ENCODE peak calls at places on chromosomes 5 and 9, in eight cellular contexts. J is AG10803; N is epithelial cell of esophagus; O is esophagus squamous epithelium; X is endodermal cell; U is left ventricle myocardium inferior; V is stomach; Q is activated CD8-positive, alpha-beta T cell treated with anti-CD3 and anti-CD28 coated beads for 36 hours. M is an unnamed sample.

GRCh38 chr5:141245250-141245717 is at the start of gene PCDHB15:
- DNase-seq in Q (peak; percentile 51), V (no peak), U (peak; percentile 32), O (no peak), N (no peak), X (peak; percentile 90), J (no peak), M (no peak)

GRCh38 chr9:34457266-34458012 is 931 bp downstream of the FAM219A start:
- DNase-seq in X (peak; percentile 86), U (peak; percentile 84), O (no peak), V (peak; percentile 66), Q (peak; percentile 33), J (peak; percentile 72), N (peak; percentile 74), M (peak; percentile 86)

GRCh38 chr9:134208310-134208841 is 44.0 kb upstream of the RNU6ATAC start:
- DNase-seq in Q (no peak), U (peak; percentile 88), J (no peak), N (no peak), O (no peak), X (no peak), V (no peak), M (no peak)

GRCh38 chr5:30050056-30050815 is 1143.2 kb upstream of the CDH6 start:
- DNase-seq in V (no peak), N (no peak), Q (no peak), J (no peak), O (no peak), X (no peak), U (no peak), M (no peak)

GRCh38 chr9:69036319-69036718 is 767 bp downstream of the FXN start:
- DNase-seq in V (no peak), J (no peak), N (peak; percentile 24), Q (peak; percentile 43), U (no peak), X (peak; percentile 50), O (no peak), M (no peak)

GRCh38 chr5:52896524-52897237 is 92.5 kb upstream of the ITGA2 start:
- DNase-seq in Q (no peak), N (no peak), J (peak; percentile 82), O (no peak), X (no peak), U (no peak), V (no peak), M (no peak)

GRCh38 chr9:94922098-94922607 is 195.7 kb downstream of the AOPEP start:
- DNase-seq in V (no peak), U (no peak), O (no peak), J (peak; percentile 100), X (no peak), Q (no peak), N (peak; percentile 75), M (peak; percentile 75)

GRCh38 chr5:141001466-141001853 is 35.2 kb downstream of the PCDHAC2 start:
- DNase-seq in J (no peak), V (no peak), X (peak; percentile 79), Q (no peak), N (peak; percentile 48), U (no peak), O (no peak), M (no peak)

GRCh38 chr9:87266697-87267096 is 231.0 kb upstream of the DAPK1 start:
- DNase-seq in N (no peak), V (no peak), X (no peak), Q (no peak), J (no peak), O (no peak), U (no peak), M (no peak)

GRCh38 chr9:81397735-81398381 is 291.5 kb downstream of the TLE1 start:
- DNase-seq in N (no peak), O (no peak), V (no peak), Q (no peak), X (no peak), U (no peak), J (no peak), M (no peak)

GRCh38 chr9:105694848-105695581 is 674 bp downstream of the TMEM38B start:
- DNase-seq in U (peak; percentile 56), J (peak; percentile 54), V (peak; percentile 60), Q (peak; percentile 62), O (peak; percentile 9), N (peak; percentile 65), X (peak; percentile 85), M (peak; percentile 73)

GRCh38 chr5:111635946-111636315 is 121.1 kb downstream of the NREP start:
- DNase-seq in N (no peak), Q (no peak), X (no peak), J (peak; percentile 85), V (no peak), U (no peak), O (no peak), M (no peak)

GRCh38 chr5:116442095-116442534 is 132.5 kb downstream of the SEMA6A start:
- DNase-seq in O (no peak), J (peak; percentile 33), U (peak; percentile 46), V (peak; percentile 46), X (peak; percentile 77), Q (no peak), N (peak; percentile 79), M (no peak)

GRCh38 chr5:180173875-180174586 is 35.0 kb downstream of the RASGEF1C start:
- DNase-seq in N (no peak), U (no peak), V (no peak), J (no peak), X (no peak), Q (no peak), O (no peak), M (no peak)

GRCh38 chr9:133144887-133145466 is 18.7 kb downstream of the GBGT1 start:
- DNase-seq in O (no peak), X (no peak), J (no peak), U (no peak), V (no peak), N (no peak), Q (no peak), M (no peak)

GRCh38 chr5:177094224-177095087 is 7.7 kb downstream of the FGFR4 start:
- DNase-seq in N (no peak), O (no peak), X (no peak), U (peak; percentile 90), Q (no peak), J (peak; percentile 71), V (peak; percentile 65), M (peak; percentile 78)

GRCh38 chr5:128904815-128905214 is 60.5 kb upstream of the SLC27A6 start:
- DNase-seq in J (no peak), V (no peak), N (no peak), X (no peak), O (no peak), U (no peak), Q (no peak), M (no peak)

GRCh38 chr5:63961598-63962161 is 565 bp downstream of the HTR1A start:
- DNase-seq in N (no peak), X (peak; percentile 77), Q (no peak), J (no peak), U (no peak), O (no peak), V (no peak), M (no peak)

DNA sequence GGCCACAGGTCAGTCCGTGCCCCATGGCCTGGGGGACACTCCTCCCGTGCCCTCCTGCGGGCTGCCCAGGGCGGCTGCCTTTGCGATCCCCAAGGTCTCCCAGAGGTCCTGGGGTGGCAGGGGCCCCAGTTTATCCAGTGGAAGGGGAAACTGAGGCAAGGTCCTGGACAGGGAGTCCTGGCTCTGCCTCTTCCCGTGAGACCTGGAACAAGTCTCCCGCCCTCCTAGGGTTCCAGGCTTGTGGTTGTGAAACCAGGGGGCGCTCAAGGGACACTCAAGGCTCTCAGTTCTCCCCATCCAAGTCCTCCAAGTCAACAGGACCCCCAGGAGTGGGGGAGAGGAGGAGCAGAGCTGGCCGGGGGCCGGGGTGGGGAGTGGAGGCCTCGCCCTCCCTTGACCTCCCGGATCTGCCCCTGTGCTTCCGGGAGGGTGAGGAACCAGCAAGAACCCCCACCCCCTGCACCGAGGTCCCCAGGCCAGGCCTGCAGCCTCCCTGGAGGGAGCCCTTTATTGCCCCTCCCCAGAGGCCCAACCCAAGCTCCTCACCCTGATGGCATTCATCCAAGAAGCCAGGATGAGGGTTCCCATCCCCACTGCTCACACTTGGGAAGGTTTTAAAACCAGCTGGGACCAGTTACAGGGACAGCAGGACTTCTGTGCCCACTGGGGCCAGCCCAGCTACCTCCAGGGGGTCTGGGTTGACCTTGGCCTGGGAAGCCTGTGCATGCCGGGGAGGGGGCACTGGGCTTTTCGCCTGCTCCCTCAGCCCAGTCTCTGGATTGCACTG is 24.7 kb upstream of the TMEM250 start:
- DNase-seq in Q (peak; percentile 37), U (no peak), J (no peak), V (no peak), O (no peak), X (peak; percentile 90), N (peak; percentile 45), M (no peak)
- TF ChIP-seq CTCF in Q (no peak), U (peak; percentile 56), J (peak; percentile 25), V (no peak), O (no peak), X (peak; percentile 80), N (peak; percentile 38), M (no peak)

DNA sequence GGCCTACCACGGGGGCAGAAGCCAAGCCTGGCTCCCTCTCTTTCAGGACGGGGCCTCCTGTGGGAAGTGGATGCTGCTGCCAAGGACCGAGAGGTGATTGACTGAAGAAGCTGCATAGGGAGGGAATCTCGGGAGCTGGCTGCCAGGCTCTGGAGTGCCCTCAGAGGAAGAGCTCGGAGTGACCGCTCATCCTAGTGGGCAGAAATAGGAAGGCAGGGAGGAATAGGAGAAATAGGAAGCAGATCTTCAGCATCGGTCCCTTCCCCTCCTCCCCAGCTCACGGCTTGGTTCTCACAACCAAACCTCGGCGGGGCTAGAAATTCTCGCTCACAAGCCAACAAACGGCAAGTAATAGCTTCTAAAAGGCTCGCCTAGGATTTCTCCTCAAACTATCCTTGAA is 159.9 kb upstream of the RAI14 start:
- DNase-seq in Q (no peak), X (peak; percentile 67), J (peak; percentile 37), U (no peak), V (no peak), N (no peak), O (no peak), M (no peak)
- TF ChIP-seq CTCF in Q (no peak), X (peak; percentile 59), J (peak; percentile 44), U (no peak), V (no peak), N (no peak), O (no peak), M (peak; percentile 17)

DNA sequence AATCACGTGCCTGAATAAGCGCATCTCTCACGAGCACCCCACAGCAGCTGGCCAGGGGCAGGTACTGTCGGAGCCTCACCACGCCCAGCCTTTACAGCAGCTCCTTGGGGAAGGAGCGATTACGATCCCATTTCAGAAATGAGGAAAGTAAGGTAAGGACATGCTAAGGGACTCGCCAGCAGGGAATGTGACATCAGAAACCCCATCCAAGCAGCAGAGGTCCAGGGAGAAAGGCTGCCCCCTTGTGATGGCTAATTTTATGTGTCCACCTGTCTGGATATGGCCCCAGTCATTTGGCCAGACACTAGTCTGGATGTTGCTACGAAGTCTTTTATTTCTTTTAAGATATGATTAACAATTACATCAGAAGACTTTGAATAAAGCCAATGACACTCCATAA is 77.3 kb downstream of the UBE2QL1 start:
- DNase-seq in J (peak; percentile 9), V (peak; percentile 54), O (no peak), Q (no peak), U (no peak), N (no peak), X (peak; percentile 81), M (no peak)
- TF ChIP-seq CTCF in J (peak; percentile 44), V (peak; percentile 23), O (no peak), Q (no peak), U (peak; percentile 58), N (no peak), X (peak; percentile 75), M (no peak)

GRCh38 chr9:18320046-18320445 is 153.9 kb upstream of the ADAMTSL1 start:
- DNase-seq in J (no peak), O (no peak), Q (no peak), U (no peak), V (no peak), X (no peak), N (no peak), M (no peak)

GRCh38 chr9:18317896-18318295 is 156.1 kb upstream of the ADAMTSL1 start:
- DNase-seq in V (no peak), N (peak; percentile 61), O (no peak), X (no peak), J (no peak), Q (no peak), U (no peak), M (no peak)

GRCh38 chr9:18314321-18314720 is 159.6 kb upstream of the ADAMTSL1 start:
- DNase-seq in N (no peak), Q (no peak), U (no peak), V (no peak), J (no peak), O (no peak), X (no peak), M (no peak)
- TF ChIP-seq CTCF in N (no peak), Q (no peak), U (no peak), V (no peak), J (no peak), O (no peak), X (no peak), M (no peak)